ENCODE peak calls at places on chromosomes 13 and 19, in five cellular contexts. S, G, V, K and E are unnamed samples.

GRCh38 chr19:36136975-36137686 is 2.7 kb upstream of the CAPNS1 start:
- DNase-seq in S (no peak), G (peak), V (peak), K (peak), E (peak)

GRCh38 chr19:29576043-29576442 is 30.0 kb upstream of the POP4 start:
- DNase-seq in S (no peak), G (no peak), V (no peak), K (no peak), E (no peak)

GRCh38 chr13:48448963-48449614 is 36.2 kb upstream of the LPAR6 start:
- DNase-seq in S (no peak), G (no peak), V (no peak), K (no peak), E (no peak)

GRCh38 chr13:48223016-48223385 is 10.0 kb upstream of the ITM2B start:
- DNase-seq in S (no peak), G (no peak), V (no peak), K (no peak), E (no peak)

GRCh38 chr19:48400018-48400742 is 6.7 kb downstream of the GRIN2D start:
- DNase-seq in S (peak), G (peak), V (no peak), K (no peak), E (peak)

GRCh38 chr13:108322206-108322824 is 52.8 kb downstream of the TNFSF13B start:
- DNase-seq in S (peak), G (no peak), V (no peak), K (no peak), E (no peak)

GRCh38 chr19:2771786-2772674 is 11.0 kb downstream of the SGTA start:
- DNase-seq in S (no peak), G (no peak), V (no peak), K (no peak), E (no peak)

GRCh38 chr13:42215578-42216421 is 56.2 kb upstream of the AKAP11 start:
- DNase-seq in S (peak), G (no peak), V (no peak), K (no peak), E (no peak)

GRCh38 chr19:51971624-51972023 is 15.0 kb downstream of the ZNF350 start:
- DNase-seq in S (peak), G (no peak), V (no peak), K (no peak), E (no peak)

GRCh38 chr19:9917322-9917721 is 19.0 kb downstream of the OLFM2 start:
- DNase-seq in S (peak), G (no peak), V (no peak), K (no peak), E (no peak)

GRCh38 chr13:46286972-46287371 is 75.2 kb downstream of the LRRC63 start:
- DNase-seq in S (no peak), G (no peak), V (no peak), K (no peak), E (no peak)

GRCh38 chr13:46288570-46289259 is 77.0 kb downstream of the LRRC63 start:
- DNase-seq in S (peak), G (no peak), V (no peak), K (no peak), E (no peak)

DNA sequence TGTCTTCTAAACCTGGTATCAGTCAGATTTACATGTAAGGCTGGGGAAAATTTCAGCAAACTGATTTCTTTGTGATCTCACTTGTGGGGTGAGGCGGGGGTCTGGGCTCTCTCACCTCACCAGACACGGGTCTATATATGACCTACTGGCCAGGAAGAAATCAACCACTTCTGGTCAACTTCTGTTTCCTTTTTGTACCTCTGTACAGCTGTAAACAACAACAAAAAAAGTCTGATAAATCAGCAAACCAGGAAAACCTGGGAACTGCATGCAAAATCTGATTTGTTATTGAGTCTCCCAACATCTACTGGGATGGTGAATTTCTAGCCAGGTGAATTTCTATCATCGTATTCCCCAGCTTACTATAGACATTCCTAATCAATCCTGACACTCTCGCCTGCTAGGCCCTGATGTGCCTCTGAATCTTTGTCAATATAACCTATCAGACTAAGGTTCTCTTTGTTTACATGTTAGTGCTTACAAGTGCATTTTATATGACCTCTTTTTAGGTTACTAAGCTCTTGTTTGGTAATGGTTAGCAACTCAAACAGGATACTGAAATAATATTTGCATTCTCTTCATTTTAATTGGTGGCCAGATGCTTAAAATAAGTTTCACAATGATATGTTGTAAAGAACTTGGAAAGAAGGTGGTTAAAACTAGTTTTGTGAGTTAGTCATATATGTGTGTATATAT is 77.7 kb downstream of the LRRC63 start:
- DNase-seq in S (no peak), G (no peak), V (no peak), K (no peak), E (no peak)
- TF ChIP-seq CTCF in S (no peak), G (no peak), V (no peak), K (no peak), E (no peak)

GRCh38 chr13:23980160-23980551 is 82.9 kb upstream of the C1QTNF9B start:
- DNase-seq in S (peak), G (peak), V (peak), K (peak), E (peak)
- H3K27ac ChIP-seq in S (no peak), G (peak), V (no peak), K (no peak), E (peak)

GRCh38 chr13:78826312-78826711 is 167.4 kb upstream of the OBI1 start:
- DNase-seq in S (no peak), G (no peak), V (no peak), K (no peak), E (no peak)
- TF ChIP-seq CTCF in S (no peak), G (no peak), V (no peak), K (no peak), E (no peak)

GRCh38 chr19:42279148-42279901 is 10.3 kb downstream of the CIC start:
- DNase-seq in S (no peak), G (no peak), V (no peak), K (no peak), E (no peak)
- H3K27ac ChIP-seq in S (peak), G (peak), V (peak), K (peak), E (peak)

GRCh38 chr19:4896372-4896771 is 6.3 kb downstream of the ARRDC5 start:
- DNase-seq in S (no peak), G (no peak), V (no peak), K (no peak), E (no peak)
- TF ChIP-seq CTCF in S (no peak), G (no peak), V (no peak), K (no peak), E (no peak)

GRCh38 chr13:79271616-79272015 is 134.4 kb downstream of the RBM26 start:
- DNase-seq in S (peak), G (no peak), V (no peak), K (no peak), E (no peak)

GRCh38 chr13:79273045-79273444 is 133.0 kb downstream of the RBM26 start:
- DNase-seq in S (no peak), G (no peak), V (no peak), K (no peak), E (no peak)

GRCh38 chr13:79270859-79271258 is 135.2 kb downstream of the RBM26 start:
- DNase-seq in S (no peak), G (no peak), V (no peak), K (no peak), E (no peak)

DNA sequence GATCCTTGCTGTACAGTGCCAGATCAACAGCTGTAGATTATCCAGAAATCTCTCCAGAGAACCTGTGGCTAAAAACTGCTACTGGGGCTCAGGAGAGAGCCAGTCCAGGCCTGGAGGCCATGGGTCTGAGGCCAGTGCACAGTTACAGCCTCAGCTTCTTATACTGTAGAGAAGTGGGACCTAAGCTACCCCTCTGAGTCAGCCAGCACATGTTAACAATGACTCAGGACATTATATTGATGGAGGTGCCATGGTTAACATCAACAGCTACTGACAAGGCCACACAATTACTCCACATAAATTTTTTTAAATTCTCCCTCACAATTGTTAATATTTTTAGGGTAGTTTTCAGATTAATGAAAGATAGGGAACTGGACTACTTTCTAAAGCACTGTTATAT is 138.5 kb downstream of the RBM26 start:
- DNase-seq in S (no peak), G (no peak), V (no peak), K (no peak), E (no peak)
- H3K27ac ChIP-seq in S (no peak), G (no peak), V (no peak), K (no peak), E (no peak)